ENCODE peak calls at places on chromosome 2, in five cellular contexts. H is foreskin keratinocyte, U is coronary artery, V is BE2C, Y is transverse colon. T is an unnamed sample.

GRCh38 chr2:169285528-169285927 is 76.8 kb downstream of the LRP2 start:
- DNase-seq in H (no peak), U (no peak), V (no peak), Y (no peak), T (no peak)

GRCh38 chr2:19775315-19775714 is 126.5 kb downstream of the TTC32 start:
- DNase-seq in H (no peak), U (peak; percentile 50), V (no peak), Y (no peak), T (no peak)

GRCh38 chr2:81523344-81523743 is 1218.8 kb upstream of the LRRTM1 start:
- DNase-seq in H (no peak), U (no peak), V (no peak), Y (no peak), T (no peak)

GRCh38 chr2:209351636-209352035 is 72.2 kb upstream of the MAP2 start:
- DNase-seq in H (no peak), U (no peak), V (no peak), Y (no peak), T (no peak)

GRCh38 chr2:215540646-215541045 is 104.8 kb upstream of the FN1 start:
- DNase-seq in H (peak; percentile 63), U (no peak), V (no peak), Y (no peak), T (no peak)

GRCh38 chr2:173647681-173648350 is 293.1 kb downstream of the CDCA7 start:
- DNase-seq in H (no peak), U (no peak), V (no peak), Y (no peak), T (no peak)

GRCh38 chr2:204842731-204843490 is 297.6 kb downstream of the PARD3B start:
- DNase-seq in H (peak; percentile 76), U (no peak), V (no peak), Y (no peak), T (no peak)

GRCh38 chr2:221420245-221420644 is 151.9 kb downstream of the EPHA4 start:
- DNase-seq in H (no peak), U (no peak), V (no peak), Y (no peak), T (no peak)

GRCh38 chr2:128234613-128235012 is 84.1 kb downstream of the HS6ST1 start:
- DNase-seq in H (no peak), U (no peak), V (no peak), Y (no peak), T (no peak)

GRCh38 chr2:96427917-96428316 is 77.2 kb downstream of the NEURL3 start:
- DNase-seq in H (peak; percentile 98), U (no peak), V (no peak), Y (no peak), T (no peak)

GRCh38 chr2:173117678-173118077 is 42.0 kb downstream of the MAP3K20 start:
- DNase-seq in H (no peak), U (no peak), V (no peak), Y (no peak), T (no peak)

GRCh38 chr2:10287766-10288165 is 14.9 kb upstream of the HPCAL1 start:
- DNase-seq in H (no peak), U (no peak), V (no peak), Y (no peak), T (no peak)

GRCh38 chr2:73004889-73005596 is 66.5 kb downstream of the SFXN5 start:
- DNase-seq in H (no peak), U (peak; percentile 46), V (no peak), Y (no peak), T (no peak)

GRCh38 chr2:132676999-132677398 is 7.0 kb upstream of the LYPD1 start:
- DNase-seq in H (no peak), U (no peak), V (no peak), Y (no peak), T (no peak)

GRCh38 chr2:54666131-54666637 is 57.3 kb upstream of the EML6 start:
- DNase-seq in H (no peak), U (no peak), V (no peak), Y (no peak), T (no peak)

GRCh38 chr2:182646763-182647498 is 69.1 kb upstream of the DNAJC10 start:
- DNase-seq in H (no peak), U (no peak), V (no peak), Y (no peak), T (no peak)

GRCh38 chr2:31003717-31004116 is 134.5 kb downstream of the GALNT14 start:
- DNase-seq in H (no peak), U (no peak), V (no peak), Y (no peak), T (no peak)

GRCh38 chr2:219253753-219254589 is at the start of gene TUBA4A:
- DNase-seq in H (no peak), U (peak; percentile 90), V (peak; percentile 77), Y (peak; percentile 95), T (peak; percentile 99)

GRCh38 chr2:228866781-228867180 is 404.3 kb downstream of the PID1 start:
- DNase-seq in H (no peak), U (no peak), V (no peak), Y (no peak), T (no peak)

GRCh38 chr2:197706839-197707207 is 1.7 kb downstream of the MARS2 start:
- DNase-seq in H (no peak), U (no peak), V (no peak), Y (no peak), T (no peak)

GRCh38 chr2:151849413-151850010 is 21.3 kb upstream of the ARL5A start:
- DNase-seq in H (no peak), U (no peak), V (no peak), Y (no peak), T (no peak)

GRCh38 chr2:41510108-41510507 is 537.7 kb upstream of the PKDCC start:
- DNase-seq in H (no peak), U (no peak), V (no peak), Y (no peak), T (no peak)

GRCh38 chr2:196329959-196330358 is 158.6 kb upstream of the STK17B start:
- DNase-seq in H (no peak), U (no peak), V (no peak), Y (no peak), T (no peak)

GRCh38 chr2:240153418-240153817 is 13.0 kb upstream of the OTOS start:
- DNase-seq in H (no peak), U (no peak), V (no peak), Y (no peak), T (no peak)

GRCh38 chr2:240198226-240198625 is 57.8 kb upstream of the OTOS start:
- DNase-seq in H (no peak), U (no peak), V (no peak), Y (no peak), T (no peak)

GRCh38 chr2:53987336-53987921 is 16.6 kb upstream of the PSME4 start:
- DNase-seq in H (no peak), U (no peak), V (no peak), Y (no peak), T (peak; percentile 48)

GRCh38 chr2:69238449-69239031 is 148.5 kb downstream of the GFPT1 start:
- DNase-seq in H (no peak), U (no peak), V (no peak), Y (no peak), T (no peak)

GRCh38 chr2:135948642-135949355 is 36.6 kb downstream of the DARS1 start:
- DNase-seq in H (peak; percentile 81), U (no peak), V (no peak), Y (no peak), T (peak; percentile 36)

GRCh38 chr2:131641414-131642206 is 113.9 kb downstream of the CCDC74A start:
- DNase-seq in H (no peak), U (no peak), V (no peak), Y (no peak), T (no peak)

GRCh38 chr2:86695053-86695691 is 24.9 kb upstream of the RMND5A start:
- DNase-seq in H (peak; percentile 75), U (no peak), V (no peak), Y (peak; percentile 39), T (no peak)

GRCh38 chr2:120496759-120497158 is 150.8 kb downstream of the INHBB start:
- DNase-seq in H (no peak), U (no peak), V (no peak), Y (no peak), T (no peak)

GRCh38 chr2:202025816-202026215 is 7.8 kb upstream of the FZD7 start:
- DNase-seq in H (no peak), U (no peak), V (no peak), Y (no peak), T (no peak)

GRCh38 chr2:196131949-196132925 is 39.1 kb downstream of the STK17B start:
- DNase-seq in H (no peak), U (no peak), V (peak; percentile 10), Y (no peak), T (no peak)

GRCh38 chr2:8126783-8127182 is 555.1 kb upstream of the ID2 start:
- DNase-seq in H (no peak), U (no peak), V (no peak), Y (no peak), T (no peak)

GRCh38 chr2:73291461-73292315 is 1.7 kb downstream of the EGR4 start:
- DNase-seq in H (no peak), U (no peak), V (peak; percentile 42), Y (no peak), T (peak; percentile 47)

GRCh38 chr2:43542285-43542933 is 53.4 kb downstream of the THADA start:
- DNase-seq in H (no peak), U (no peak), V (no peak), Y (no peak), T (peak; percentile 37)

GRCh38 chr2:84458436-84459027 is 548 bp downstream of the SUCLG1 start:
- DNase-seq in H (no peak), U (no peak), V (peak; percentile 3), Y (peak; percentile 27), T (peak; percentile 40)
- TF ChIP-seq CTCF in H (no peak), U (no peak), V (no peak), Y (no peak), T (no peak)

GRCh38 chr2:237451582-237452469 is 35.2 kb upstream of the MLPH start:
- DNase-seq in H (no peak), U (peak; percentile 71), V (no peak), Y (no peak), T (no peak)
- TF ChIP-seq CTCF in H (no peak), U (no peak), V (peak; percentile 39), Y (peak; percentile 21), T (no peak)

GRCh38 chr2:34907812-34908211 is 1308.7 kb upstream of the FAM98A start:
- DNase-seq in H (no peak), U (no peak), V (no peak), Y (no peak), T (no peak)
- TF ChIP-seq CTCF in H (peak; percentile 16), U (no peak), V (peak; percentile 19), Y (no peak), T (no peak)

DNA sequence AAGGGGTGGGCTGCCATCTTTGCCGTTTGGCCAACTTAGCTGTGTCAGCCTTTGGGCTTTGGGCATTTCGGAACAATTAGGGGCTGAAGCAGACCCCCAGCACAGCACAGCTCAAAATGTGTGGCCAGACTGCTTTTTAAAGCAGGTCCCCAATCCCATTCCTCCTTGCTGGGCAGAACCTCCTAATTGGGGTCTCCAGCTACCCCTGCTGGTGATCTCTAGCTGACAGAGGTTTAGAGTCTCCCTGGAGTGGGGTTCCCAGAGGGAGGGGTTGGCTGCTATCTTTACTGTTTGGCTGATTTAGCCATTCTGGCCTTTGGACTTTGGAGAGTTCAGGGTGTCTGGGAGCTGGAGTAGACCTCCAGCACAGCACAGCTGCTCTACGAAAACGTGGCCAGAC is 71.5 kb upstream of the LHCGR start:
- DNase-seq in H (no peak), U (no peak), V (no peak), Y (no peak), T (no peak)
- TF ChIP-seq CTCF in H (no peak), U (no peak), V (no peak), Y (no peak), T (no peak)

T was measured in GM13976.